ENCODE peak calls at places on chromosomes 3 and 15, in six cellular contexts. U is SK-N-SH, I is ovary, O is suprapubic skin, K is K562, T is A549. L is an unnamed sample. For H3K4me1, the result is how much of the 10 kb centered on the place peaks cover.

GRCh38 chr3:126816956-126817777 is 113.1 kb downstream of the CHCHD6 start:
- DNase-seq in O (no peak), K (no peak), T (no peak), U (no peak), I (no peak), L (no peak)

GRCh38 chr15:66115568-66116206 is 137.9 kb downstream of the MEGF11 start:
- DNase-seq in T (no peak), I (no peak), K (no peak), O (no peak), U (no peak), L (peak)

GRCh38 chr3:170584585-170585007 is 1.3 kb downstream of the SLC7A14 start:
- DNase-seq in I (peak), U (peak), K (peak), T (peak), O (no peak), L (peak)

GRCh38 chr3:190534386-190534785 is 20.5 kb downstream of the IL1RAP start:
- DNase-seq in T (no peak), U (no peak), I (no peak), K (no peak), O (no peak), L (no peak)

GRCh38 chr3:106746286-106746685 is 631.0 kb upstream of the CCDC54 start:
- DNase-seq in U (no peak), T (no peak), K (no peak), O (no peak), I (no peak), L (no peak)

GRCh38 chr3:10354373-10355015 is 33.6 kb upstream of the SEC13 start:
- DNase-seq in K (no peak), O (no peak), T (no peak), I (no peak), U (peak), L (no peak)

GRCh38 chr3:9901967-9902366 is 681 bp upstream of the IL17RE start:
- DNase-seq in I (no peak), O (no peak), K (no peak), U (no peak), T (no peak), L (no peak)

GRCh38 chr3:115359507-115359906 is 212.4 kb upstream of the ZBTB20 start:
- DNase-seq in O (no peak), K (no peak), T (no peak), U (no peak), I (no peak), L (no peak)

GRCh38 chr3:147412917-147413711 is 3.9 kb downstream of the ZIC1 start:
- DNase-seq in I (no peak), T (no peak), U (no peak), O (no peak), K (no peak), L (no peak)

GRCh38 chr3:14042680-14043079 is 82.0 kb downstream of the CHCHD4 start:
- DNase-seq in U (no peak), I (no peak), T (no peak), K (no peak), O (no peak), L (no peak)

GRCh38 chr3:8767667-8768363 is 1.6 kb downstream of the OXTR start:
- DNase-seq in O (no peak), T (no peak), U (peak), I (no peak), K (no peak), L (peak)

GRCh38 chr15:93982226-93982641 is 249.1 kb upstream of the MCTP2 start:
- DNase-seq in O (no peak), I (no peak), T (no peak), U (peak), K (no peak), L (no peak)
- TF ChIP-seq EP300 in O (no peak), I (no peak), T (no peak), U (peak), K (no peak), L (no peak)

GRCh38 chr3:30629736-30630135 is 23.3 kb downstream of the TGFBR2 start:
- DNase-seq in U (no peak), I (no peak), T (no peak), K (no peak), O (no peak), L (no peak)
- H3K4me3 ChIP-seq in U (no peak), I (no peak), T (no peak), K (no peak), O (no peak), L (no peak)

DNA sequence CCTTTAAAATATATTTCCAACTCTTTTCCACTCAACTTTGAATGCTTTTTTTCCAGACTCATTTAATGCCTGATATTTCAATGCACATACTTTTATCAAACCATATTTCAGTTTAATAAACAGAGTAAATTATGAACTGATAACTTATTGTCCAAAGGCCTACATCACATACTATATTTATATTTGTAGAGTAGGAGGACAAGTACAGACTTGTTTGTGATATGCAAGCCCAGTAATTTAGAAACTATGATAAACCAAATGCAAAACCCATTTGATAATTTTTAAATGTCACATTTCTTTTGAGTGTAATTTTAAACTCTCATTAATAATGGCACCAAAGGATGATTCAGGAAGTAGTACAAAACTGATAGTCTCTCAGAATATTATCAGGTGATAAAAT is 3.3 kb downstream of the RFX7 start:
- DNase-seq in I (no peak), O (no peak), T (no peak), K (no peak), U (no peak), L (no peak)
- H3K4me1 ChIP-seq in I (under half), O (under half), T (under half), K (under half), U (under half), L (under half)

DNA sequence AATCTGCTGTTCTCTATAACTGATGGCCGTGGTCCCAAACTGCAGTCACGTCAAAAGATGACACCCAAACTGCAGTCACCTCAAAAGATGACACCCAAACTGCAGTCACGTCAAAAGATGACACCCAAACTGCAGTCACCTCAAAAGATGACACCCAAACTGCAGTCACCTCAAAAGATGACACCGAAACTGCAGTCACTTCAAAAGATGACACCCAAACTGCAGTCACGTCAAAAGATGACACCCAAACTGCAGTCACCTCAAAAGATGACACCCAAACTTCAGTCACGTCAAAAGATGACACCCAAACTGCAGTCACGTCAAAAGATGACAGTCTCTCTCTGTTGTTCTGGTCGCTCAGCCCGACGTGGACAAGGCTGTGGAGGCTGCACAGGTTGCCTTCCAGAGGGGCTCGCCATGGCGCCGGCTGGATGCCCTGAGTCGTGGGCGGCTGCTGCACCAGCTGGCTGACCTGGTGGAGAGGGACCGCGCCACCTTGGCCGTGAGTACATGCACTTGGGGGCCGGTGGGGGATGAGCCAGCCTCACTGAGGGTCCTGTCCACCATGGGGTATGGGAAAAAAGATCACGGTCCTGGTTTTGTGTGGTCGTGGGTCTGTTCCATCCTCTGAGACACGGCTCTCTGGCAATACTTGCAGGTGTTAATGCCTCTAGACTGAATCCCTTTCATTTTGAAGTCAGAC is 7.7 kb downstream of the ALDH1A3 start:
- DNase-seq in U (no peak), T (no peak), O (peak), I (no peak), K (no peak), L (no peak)
- TF ChIP-seq EP300 in U (no peak), T (no peak), O (no peak), I (no peak), K (no peak), L (no peak)

GRCh38 chr15:58473720-58474119 is 41.9 kb downstream of the LIPC start:
- DNase-seq in K (no peak), O (no peak), T (peak), U (no peak), I (no peak), L (no peak)

GRCh38 chr15:58471341-58471740 is 39.5 kb downstream of the LIPC start:
- DNase-seq in O (no peak), T (no peak), U (no peak), I (no peak), K (no peak), L (no peak)

GRCh38 chr15:58472821-58473581 is 41.2 kb downstream of the LIPC start:
- DNase-seq in O (no peak), U (no peak), K (no peak), T (no peak), I (no peak), L (no peak)

GRCh38 chr15:58469432-58470353 is 37.9 kb downstream of the LIPC start:
- DNase-seq in T (peak), K (no peak), I (no peak), O (no peak), U (no peak), L (peak)

GRCh38 chr15:58472221-58472620 is 40.4 kb downstream of the LIPC start:
- DNase-seq in K (no peak), O (no peak), T (no peak), U (no peak), I (no peak), L (no peak)
- H3K4me3 ChIP-seq in K (no peak), O (no peak), T (no peak), U (no peak), I (no peak), L (no peak)

DNA sequence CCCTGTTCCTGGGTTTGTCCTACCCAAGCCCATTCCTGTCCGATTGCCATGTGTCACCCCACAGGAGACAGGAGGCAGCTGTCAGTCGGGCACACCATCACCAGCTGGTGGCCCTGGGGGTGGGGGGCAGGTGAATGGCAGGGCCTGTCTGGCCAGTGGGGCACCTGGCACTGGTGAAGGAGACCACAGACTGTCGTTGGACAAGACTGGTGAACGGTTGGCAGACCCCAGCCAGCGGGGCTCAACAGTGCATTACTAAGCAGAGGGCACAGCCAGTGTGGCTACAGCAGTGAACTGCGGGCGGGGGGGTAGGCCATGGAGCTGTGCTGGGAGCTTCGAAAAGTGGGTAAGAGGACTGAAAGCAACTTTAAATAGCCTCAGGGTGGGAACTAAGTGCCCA is 2.1 kb downstream of the SEMA7A start:
- DNase-seq in O (no peak), K (no peak), I (no peak), T (no peak), U (no peak), L (no peak)
- H3K4me1 ChIP-seq in O (under half), K (half or more), I (under half), T (under half), U (under half), L (under half)